ENCODE peak calls at places on chromosomes 2 and 18, in seven cellular contexts. M is endothelial cell of umbilical vein, D is HepG2, J is K562, L is GM12878, Y is SK-N-SH, H is HCT116. W is an unnamed sample. For H3K79me2, the result is how much of the 10 kb centered on the place peaks cover.

GRCh38 chr2:31137211-31138036 is 816 bp downstream of the GALNT14 start:
- DNase-seq in M (no peak), J (no peak), Y (peak), L (no peak), D (no peak), H (no peak), W (peak)

GRCh38 chr2:218290316-218291261 is 1.7 kb downstream of the TMBIM1 start:
- DNase-seq in L (peak), H (no peak), D (no peak), Y (no peak), M (no peak), J (no peak), W (no peak)

GRCh38 chr18:43271593-43272432 is 5.5 kb downstream of the SYT4 start:
- DNase-seq in J (peak), M (peak), Y (peak), D (peak), H (peak), L (no peak), W (peak)

GRCh38 chr18:48948112-48949050 is 2.4 kb downstream of the SMAD7 start:
- DNase-seq in L (no peak), M (peak), H (no peak), Y (peak), J (peak), D (peak), W (peak)

GRCh38 chr2:225124311-225124832 is 82.1 kb upstream of the DOCK10 start:
- DNase-seq in D (no peak), Y (no peak), M (no peak), J (no peak), H (no peak), L (no peak), W (no peak)

GRCh38 chr2:219551412-219551811 is 7.6 kb downstream of the TMEM198 start:
- DNase-seq in J (peak), D (no peak), Y (peak), L (no peak), H (no peak), M (no peak), W (peak)

GRCh38 chr2:118851650-118852049 is 4.2 kb upstream of the EN1 start:
- DNase-seq in J (no peak), D (no peak), L (no peak), Y (no peak), H (no peak), M (no peak), W (peak)

GRCh38 chr2:99600929-99601680 is 111.3 kb upstream of the REV1 start:
- DNase-seq in L (no peak), J (no peak), M (no peak), Y (peak), D (no peak), H (no peak), W (peak)

GRCh38 chr2:151933266-151933804 is 105.1 kb upstream of the ARL5A start:
- DNase-seq in D (no peak), L (no peak), J (no peak), M (no peak), H (no peak), Y (no peak), W (no peak)

GRCh38 chr2:62266433-62267038 is 70.6 kb downstream of the B3GNT2 start:
- DNase-seq in J (no peak), M (no peak), L (no peak), D (no peak), H (no peak), Y (no peak), W (peak)
- H2AFZ ChIP-seq in J (peak), M (no peak), L (no peak), D (no peak), H (no peak), Y (no peak), W (no peak)

DNA sequence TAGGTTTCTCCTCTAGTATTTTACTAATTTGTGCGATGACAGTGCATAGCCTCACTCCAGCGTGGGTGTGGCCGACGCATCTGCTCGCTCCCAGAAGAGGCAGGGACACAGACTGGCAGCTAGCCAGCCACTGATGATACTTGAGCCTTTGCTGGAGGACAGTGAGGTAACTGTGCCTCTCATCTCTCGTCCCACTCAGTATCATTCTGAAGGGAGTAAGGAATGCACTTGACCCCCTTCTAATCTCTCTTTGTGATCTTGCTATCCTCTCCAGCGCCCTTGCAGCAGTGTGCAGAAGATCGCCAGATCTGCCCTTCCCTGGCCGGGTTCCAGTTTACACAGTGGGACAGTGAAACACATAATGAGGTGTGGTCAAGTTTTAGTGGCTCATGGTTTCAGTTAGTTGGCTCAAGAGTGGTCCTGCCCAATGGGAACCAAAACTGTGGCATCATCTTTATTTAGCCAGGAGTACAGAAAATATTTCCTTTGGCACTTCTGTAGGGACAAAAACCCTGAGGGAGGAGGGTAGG is 17.5 kb downstream of the NCAPH start:
- DNase-seq in M (no peak), L (no peak), Y (peak), H (no peak), D (no peak), J (peak), W (no peak)
- TF ChIP-seq POLR2AphosphoS5 in M (no peak), L (no peak), Y (no peak), H (no peak), D (no peak), J (peak), W (no peak)

GRCh38 chr2:69603146-69603743 is 40.3 kb downstream of the AAK1 start:
- DNase-seq in J (peak), H (no peak), Y (no peak), L (no peak), D (no peak), M (no peak), W (no peak)

GRCh38 chr2:69605332-69605731 is 38.2 kb downstream of the AAK1 start:
- DNase-seq in J (no peak), L (no peak), H (no peak), M (no peak), D (no peak), Y (no peak), W (no peak)

GRCh38 chr2:69601179-69601612 is 42.3 kb downstream of the AAK1 start:
- DNase-seq in J (peak), H (peak), D (peak), L (no peak), M (peak), Y (no peak), W (no peak)

GRCh38 chr2:69604844-69605243 is 38.7 kb downstream of the AAK1 start:
- DNase-seq in D (no peak), J (no peak), Y (no peak), M (no peak), H (no peak), L (no peak), W (no peak)

DNA sequence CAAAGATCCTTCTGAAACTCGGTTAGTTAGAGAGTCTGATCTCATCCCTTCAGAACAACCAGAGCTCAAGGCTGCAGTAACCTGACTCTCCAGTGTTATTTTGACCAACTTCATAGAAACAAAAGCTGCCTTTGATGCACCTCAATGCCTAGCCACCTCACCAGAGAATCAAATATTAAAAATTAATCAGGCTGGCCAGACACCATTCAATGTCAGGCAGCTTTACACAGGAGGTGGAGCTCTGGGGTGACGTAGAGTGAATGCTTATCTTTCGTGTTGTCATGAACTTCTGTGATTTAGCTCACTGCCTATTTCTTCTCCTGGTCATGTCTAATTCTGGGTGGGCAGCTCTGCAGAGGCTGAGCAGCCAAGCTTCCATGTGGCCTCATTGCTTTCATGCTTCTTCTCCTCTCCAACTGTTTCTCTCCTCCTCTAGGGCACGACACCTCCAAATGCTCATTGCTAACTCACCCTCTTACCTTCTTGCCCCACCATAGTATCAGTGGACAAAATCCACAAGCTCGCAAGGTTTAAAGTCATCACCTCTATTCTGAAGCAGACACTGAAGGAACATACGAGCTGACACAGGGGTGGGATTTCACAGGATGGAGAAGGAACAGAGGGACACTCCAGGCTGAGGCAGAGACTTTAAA is 39.4 kb downstream of the AAK1 start:
- DNase-seq in L (no peak), D (peak), H (no peak), Y (no peak), J (no peak), M (no peak), W (no peak)
- H3K79me2 ChIP-seq in L (under half), D (under half), H (under half), Y (half or more), J (under half), M (half or more), W (under half)

GRCh38 chr2:160076935-160077334 is 14.5 kb upstream of the PLA2R1 start:
- DNase-seq in J (no peak), Y (no peak), H (no peak), D (no peak), M (no peak), L (no peak), W (no peak)

GRCh38 chr2:160073284-160073888 is 11.0 kb upstream of the PLA2R1 start:
- DNase-seq in J (no peak), M (no peak), D (peak), H (no peak), L (no peak), Y (no peak), W (no peak)

GRCh38 chr2:160077912-160078585 is 15.6 kb upstream of the PLA2R1 start:
- DNase-seq in Y (no peak), H (no peak), D (no peak), J (no peak), M (no peak), L (no peak), W (no peak)

GRCh38 chr2:160075171-160075570 is 12.8 kb upstream of the PLA2R1 start:
- DNase-seq in J (no peak), D (no peak), H (no peak), L (no peak), Y (no peak), M (peak), W (no peak)

GRCh38 chr2:160076239-160076638 is 13.8 kb upstream of the PLA2R1 start:
- DNase-seq in L (no peak), D (no peak), M (no peak), Y (no peak), J (no peak), H (no peak), W (no peak)
- H2AFZ ChIP-seq in L (no peak), D (no peak), M (no peak), Y (no peak), J (no peak), H (no peak), W (no peak)